ENCODE peak calls at places on chromosomes 4 and X, in six cellular contexts. One of them, this sample, is unnamed.

GRCh38 chrX:46179748-46180147 is 365.5 kb downstream of the ZNF674 start:
- DNase-seq in HFF-Myc: no peak
- DNase-seq in fibroblast of lung: no peak
- DNase-seq in progenitor cell of endocrine pancreas: no peak
- DNase-seq in tibial nerve: no peak
- DNase-seq in brain microvascular endothelial cell: no peak
- DNase-seq in this sample: no peak

GRCh38 chr4:93751410-93751809 is 77.1 kb upstream of the ATOH1 start:
- DNase-seq in HFF-Myc: no peak
- DNase-seq in fibroblast of lung: no peak
- DNase-seq in progenitor cell of endocrine pancreas: no peak
- DNase-seq in tibial nerve: no peak
- DNase-seq in brain microvascular endothelial cell: no peak
- DNase-seq in this sample: no peak

GRCh38 chr4:159308571-159309340 is 205.9 kb downstream of the RAPGEF2 start:
- DNase-seq in HFF-Myc: no peak
- DNase-seq in fibroblast of lung: peak
- DNase-seq in progenitor cell of endocrine pancreas: no peak
- DNase-seq in tibial nerve: no peak
- DNase-seq in brain microvascular endothelial cell: no peak
- DNase-seq in this sample: no peak

GRCh38 chr4:149838036-149838435 is 22.4 kb upstream of the IQCM start:
- DNase-seq in HFF-Myc: no peak
- DNase-seq in fibroblast of lung: no peak
- DNase-seq in progenitor cell of endocrine pancreas: no peak
- DNase-seq in tibial nerve: no peak
- DNase-seq in brain microvascular endothelial cell: no peak
- DNase-seq in this sample: no peak

GRCh38 chrX:112896051-112896450 is 55.4 kb upstream of the AMOT start:
- DNase-seq in HFF-Myc: no peak
- DNase-seq in fibroblast of lung: no peak
- DNase-seq in progenitor cell of endocrine pancreas: no peak
- DNase-seq in tibial nerve: no peak
- DNase-seq in brain microvascular endothelial cell: no peak
- DNase-seq in this sample: no peak

GRCh38 chr4:139234258-139234657 is 45.8 kb downstream of the MGARP start:
- DNase-seq in HFF-Myc: no peak
- DNase-seq in fibroblast of lung: no peak
- DNase-seq in progenitor cell of endocrine pancreas: no peak
- DNase-seq in tibial nerve: no peak
- DNase-seq in brain microvascular endothelial cell: no peak
- DNase-seq in this sample: no peak

GRCh38 chrX:129957241-129958099 is 25.0 kb upstream of the BCORL1 start:
- DNase-seq in HFF-Myc: no peak
- DNase-seq in fibroblast of lung: peak
- DNase-seq in progenitor cell of endocrine pancreas: peak
- DNase-seq in tibial nerve: peak
- DNase-seq in brain microvascular endothelial cell: no peak
- DNase-seq in this sample: peak

GRCh38 chr4:84563002-84563401 is 19.9 kb upstream of the CDS1 start:
- DNase-seq in HFF-Myc: no peak
- DNase-seq in fibroblast of lung: no peak
- DNase-seq in progenitor cell of endocrine pancreas: no peak
- DNase-seq in tibial nerve: no peak
- DNase-seq in brain microvascular endothelial cell: no peak
- DNase-seq in this sample: no peak

GRCh38 chrX:133542476-133542875 is 127.2 kb upstream of the GPC4 start:
- DNase-seq in HFF-Myc: no peak
- DNase-seq in fibroblast of lung: no peak
- DNase-seq in progenitor cell of endocrine pancreas: no peak
- DNase-seq in tibial nerve: no peak
- DNase-seq in brain microvascular endothelial cell: no peak
- DNase-seq in this sample: no peak

GRCh38 chr4:7967501-7968261 is 28.0 kb upstream of the AFAP1 start:
- DNase-seq in HFF-Myc: no peak
- DNase-seq in fibroblast of lung: peak
- DNase-seq in progenitor cell of endocrine pancreas: no peak
- DNase-seq in tibial nerve: no peak
- DNase-seq in brain microvascular endothelial cell: no peak
- DNase-seq in this sample: peak

GRCh38 chrX:153627675-153628111 is 19.3 kb upstream of the DUSP9 start:
- DNase-seq in HFF-Myc: no peak
- DNase-seq in fibroblast of lung: no peak
- DNase-seq in progenitor cell of endocrine pancreas: no peak
- DNase-seq in tibial nerve: no peak
- DNase-seq in brain microvascular endothelial cell: no peak
- DNase-seq in this sample: no peak

GRCh38 chrX:117995378-117995777 is 121.2 kb downstream of the KLHL13 start:
- DNase-seq in HFF-Myc: no peak
- DNase-seq in fibroblast of lung: no peak
- DNase-seq in progenitor cell of endocrine pancreas: no peak
- DNase-seq in tibial nerve: no peak
- DNase-seq in brain microvascular endothelial cell: no peak
- DNase-seq in this sample: no peak

GRCh38 chrX:152817082-152817744 is 13.3 kb downstream of the CETN2 start:
- DNase-seq in HFF-Myc: no peak
- DNase-seq in fibroblast of lung: peak
- DNase-seq in progenitor cell of endocrine pancreas: no peak
- DNase-seq in tibial nerve: no peak
- DNase-seq in brain microvascular endothelial cell: peak
- DNase-seq in this sample: no peak

GRCh38 chr4:173935622-173936405 is 347.7 kb downstream of the FBXO8 start:
- DNase-seq in HFF-Myc: no peak
- DNase-seq in fibroblast of lung: peak
- DNase-seq in progenitor cell of endocrine pancreas: no peak
- DNase-seq in tibial nerve: no peak
- DNase-seq in brain microvascular endothelial cell: no peak
- DNase-seq in this sample: no peak

GRCh38 chrX:149060921-149061320 is 444.2 kb downstream of the IDS start:
- DNase-seq in HFF-Myc: no peak
- DNase-seq in fibroblast of lung: peak
- DNase-seq in progenitor cell of endocrine pancreas: no peak
- DNase-seq in tibial nerve: no peak
- DNase-seq in brain microvascular endothelial cell: peak
- DNase-seq in this sample: no peak

GRCh38 chr4:1882850-1883271 is 11.7 kb downstream of the NSD2 start:
- DNase-seq in HFF-Myc: no peak
- DNase-seq in fibroblast of lung: no peak
- DNase-seq in progenitor cell of endocrine pancreas: no peak
- DNase-seq in tibial nerve: no peak
- DNase-seq in brain microvascular endothelial cell: no peak
- DNase-seq in this sample: no peak

GRCh38 chr4:176238157-176238608 is 30.8 kb downstream of the ASB5 start:
- DNase-seq in HFF-Myc: peak
- DNase-seq in fibroblast of lung: peak
- DNase-seq in progenitor cell of endocrine pancreas: no peak
- DNase-seq in tibial nerve: no peak
- DNase-seq in brain microvascular endothelial cell: peak
- DNase-seq in this sample: no peak

GRCh38 chr4:8547108-8547911 is 32.9 kb upstream of the GPR78 start:
- DNase-seq in HFF-Myc: no peak
- DNase-seq in fibroblast of lung: peak
- DNase-seq in progenitor cell of endocrine pancreas: no peak
- DNase-seq in tibial nerve: no peak
- DNase-seq in brain microvascular endothelial cell: peak
- DNase-seq in this sample: peak

GRCh38 chr4:88729146-88729755 is 31.6 kb upstream of the NAP1L5 start:
- DNase-seq in HFF-Myc: no peak
- DNase-seq in fibroblast of lung: no peak
- DNase-seq in progenitor cell of endocrine pancreas: no peak
- DNase-seq in tibial nerve: no peak
- DNase-seq in brain microvascular endothelial cell: no peak
- DNase-seq in this sample: no peak

GRCh38 chrX:131795442-131796229 is 227.5 kb upstream of the STK26 start:
- DNase-seq in HFF-Myc: no peak
- DNase-seq in fibroblast of lung: no peak
- DNase-seq in progenitor cell of endocrine pancreas: no peak
- DNase-seq in tibial nerve: no peak
- DNase-seq in brain microvascular endothelial cell: no peak
- DNase-seq in this sample: no peak

GRCh38 chrX:131789664-131790063 is 233.4 kb upstream of the STK26 start:
- DNase-seq in HFF-Myc: no peak
- DNase-seq in fibroblast of lung: no peak
- DNase-seq in progenitor cell of endocrine pancreas: no peak
- DNase-seq in tibial nerve: no peak
- DNase-seq in brain microvascular endothelial cell: no peak
- DNase-seq in this sample: peak

GRCh38 chrX:131792789-131793462 is 230.2 kb upstream of the STK26 start:
- DNase-seq in HFF-Myc: no peak
- DNase-seq in fibroblast of lung: peak
- DNase-seq in progenitor cell of endocrine pancreas: no peak
- DNase-seq in tibial nerve: no peak
- DNase-seq in brain microvascular endothelial cell: peak
- DNase-seq in this sample: no peak

GRCh38 chrX:131791608-131792355 is 231.3 kb upstream of the STK26 start:
- DNase-seq in HFF-Myc: no peak
- DNase-seq in fibroblast of lung: no peak
- DNase-seq in progenitor cell of endocrine pancreas: no peak
- DNase-seq in tibial nerve: no peak
- DNase-seq in brain microvascular endothelial cell: no peak
- DNase-seq in this sample: no peak

GRCh38 chrX:131792356-131792749 is 230.7 kb upstream of the STK26 start:
- DNase-seq in HFF-Myc: no peak
- DNase-seq in fibroblast of lung: peak
- DNase-seq in progenitor cell of endocrine pancreas: no peak
- DNase-seq in tibial nerve: no peak
- DNase-seq in brain microvascular endothelial cell: peak
- DNase-seq in this sample: peak
- TF ChIP-seq CTCF in HFF-Myc: no peak
- TF ChIP-seq CTCF in fibroblast of lung: no peak
- TF ChIP-seq CTCF in progenitor cell of endocrine pancreas: no peak
- TF ChIP-seq CTCF in tibial nerve: peak
- TF ChIP-seq CTCF in brain microvascular endothelial cell: peak
- TF ChIP-seq CTCF in this sample: no peak

DNA sequence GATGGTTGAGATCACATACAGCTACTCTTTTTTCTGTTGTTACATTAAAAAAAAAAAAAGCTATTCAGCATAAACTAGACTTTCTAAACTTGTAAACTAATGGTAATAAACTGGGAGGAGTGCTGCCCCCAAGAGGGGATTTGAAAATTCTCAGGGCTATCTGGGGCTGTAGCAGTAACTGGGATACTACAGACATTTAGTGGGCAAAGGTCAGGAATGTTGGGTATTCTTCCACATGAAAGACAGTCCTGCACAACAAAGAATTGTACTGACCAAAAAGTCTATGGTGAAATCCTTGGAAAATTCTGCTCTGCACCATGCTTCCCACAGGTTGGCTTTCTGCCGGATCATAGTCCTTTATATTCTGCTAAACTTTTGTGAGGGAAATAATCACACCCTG is 232.6 kb upstream of the BOD1L1 start:
- DNase-seq in HFF-Myc: no peak
- DNase-seq in fibroblast of lung: no peak
- DNase-seq in progenitor cell of endocrine pancreas: no peak
- DNase-seq in tibial nerve: no peak
- DNase-seq in brain microvascular endothelial cell: no peak
- DNase-seq in this sample: no peak
- TF ChIP-seq CTCF in HFF-Myc: peak
- TF ChIP-seq CTCF in fibroblast of lung: peak
- TF ChIP-seq CTCF in progenitor cell of endocrine pancreas: peak
- TF ChIP-seq CTCF in tibial nerve: no peak
- TF ChIP-seq CTCF in brain microvascular endothelial cell: peak
- TF ChIP-seq CTCF in this sample: no peak

GRCh38 chr4:24473309-24473721 is 111.0 kb downstream of the DHX15 start:
- DNase-seq in HFF-Myc: no peak
- DNase-seq in fibroblast of lung: peak
- DNase-seq in progenitor cell of endocrine pancreas: no peak
- DNase-seq in tibial nerve: peak
- DNase-seq in brain microvascular endothelial cell: no peak
- DNase-seq in this sample: no peak

GRCh38 chr4:24471623-24472510 is 112.5 kb downstream of the DHX15 start:
- DNase-seq in HFF-Myc: no peak
- DNase-seq in fibroblast of lung: peak
- DNase-seq in progenitor cell of endocrine pancreas: peak
- DNase-seq in tibial nerve: peak
- DNase-seq in brain microvascular endothelial cell: no peak
- DNase-seq in this sample: peak

GRCh38 chr4:24472514-24473308 is 111.6 kb downstream of the DHX15 start:
- DNase-seq in HFF-Myc: no peak
- DNase-seq in fibroblast of lung: peak
- DNase-seq in progenitor cell of endocrine pancreas: peak
- DNase-seq in tibial nerve: peak
- DNase-seq in brain microvascular endothelial cell: peak
- DNase-seq in this sample: peak

GRCh38 chr4:24475756-24476155 is 108.6 kb downstream of the DHX15 start:
- DNase-seq in HFF-Myc: no peak
- DNase-seq in fibroblast of lung: no peak
- DNase-seq in progenitor cell of endocrine pancreas: no peak
- DNase-seq in tibial nerve: no peak
- DNase-seq in brain microvascular endothelial cell: no peak
- DNase-seq in this sample: no peak

DNA sequence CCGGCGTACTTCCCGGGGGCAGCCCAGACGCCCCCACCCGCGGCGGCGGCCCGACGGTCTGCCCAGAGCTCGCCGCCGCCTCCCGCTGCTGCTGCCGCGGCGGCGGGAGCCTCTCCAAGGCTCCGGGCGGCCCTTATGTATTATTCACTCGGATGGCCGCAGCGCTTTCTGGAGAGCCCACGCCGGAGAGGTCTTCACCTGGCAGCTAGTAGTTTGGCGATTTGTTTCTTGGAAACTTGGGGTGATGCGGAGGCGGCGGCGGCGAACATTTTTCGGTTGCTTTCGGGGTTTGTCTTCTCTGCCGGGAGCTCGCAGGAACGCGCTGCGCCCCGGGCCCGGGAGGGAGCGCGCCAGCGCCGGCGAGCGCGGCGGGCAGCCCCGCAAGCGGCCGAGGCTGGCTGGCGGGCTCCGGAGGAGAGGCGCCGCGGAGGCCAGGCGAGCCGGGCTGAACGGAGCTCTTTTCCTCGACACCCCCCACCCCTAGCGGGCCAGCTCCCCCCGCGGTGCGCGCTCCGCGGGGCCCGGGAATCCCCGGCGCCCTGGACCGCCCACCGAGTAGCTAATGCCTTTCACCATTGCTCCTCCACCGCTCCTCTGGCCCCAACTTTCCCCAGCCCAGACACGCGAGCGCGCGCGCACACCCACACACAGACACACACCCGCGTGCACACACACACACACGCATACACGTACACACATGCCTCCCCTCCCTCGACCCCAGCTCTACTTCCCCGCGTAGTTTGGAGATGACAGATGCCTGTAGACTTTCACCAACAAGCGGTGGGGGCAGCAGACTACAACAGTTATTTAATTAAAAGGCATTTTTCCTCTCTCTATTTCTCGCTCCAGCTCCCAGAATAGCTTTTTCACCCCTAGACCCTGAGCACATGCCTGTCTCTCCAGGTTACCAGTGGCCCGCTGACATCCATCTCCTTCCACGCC is 113.4 kb downstream of the DHX15 start:
- DNase-seq in HFF-Myc: no peak
- DNase-seq in fibroblast of lung: peak
- DNase-seq in progenitor cell of endocrine pancreas: peak
- DNase-seq in tibial nerve: peak
- DNase-seq in brain microvascular endothelial cell: peak
- DNase-seq in this sample: peak
- TF ChIP-seq CTCF in HFF-Myc: no peak
- TF ChIP-seq CTCF in fibroblast of lung: peak
- TF ChIP-seq CTCF in progenitor cell of endocrine pancreas: no peak
- TF ChIP-seq CTCF in tibial nerve: no peak
- TF ChIP-seq CTCF in brain microvascular endothelial cell: peak
- TF ChIP-seq CTCF in this sample: no peak

GRCh38 chr4:25993564-25994185 is 79.7 kb downstream of the SMIM20 start:
- DNase-seq in HFF-Myc: no peak
- DNase-seq in fibroblast of lung: peak
- DNase-seq in progenitor cell of endocrine pancreas: no peak
- DNase-seq in tibial nerve: no peak
- DNase-seq in brain microvascular endothelial cell: no peak
- DNase-seq in this sample: peak
- TF ChIP-seq CTCF in HFF-Myc: peak
- TF ChIP-seq CTCF in fibroblast of lung: peak
- TF ChIP-seq CTCF in progenitor cell of endocrine pancreas: peak
- TF ChIP-seq CTCF in tibial nerve: no peak
- TF ChIP-seq CTCF in brain microvascular endothelial cell: peak
- TF ChIP-seq CTCF in this sample: no peak